ENCODE peak calls at places on chromosomes 4 and X, in eight cellular contexts. One of them, this sample, is unnamed.
A peak's percentile ranks its signal among the peaks of the same experiment; 100 is the strongest.

GRCh38 chrX:74133156-74133796 is 170.7 kb upstream of the ZCCHC13 start:
- DNase-seq in spleen: no peak
- DNase-seq in suprapubic skin: no peak
- DNase-seq in GM23338: peak; percentile 81
- DNase-seq in transverse colon: no peak
- DNase-seq in GM12891: no peak
- DNase-seq in sigmoid colon: no peak
- DNase-seq in Panc1: peak; percentile 27
- DNase-seq in this sample: peak; percentile 19

GRCh38 chr4:84965558-84966381 is 720 bp downstream of the WDFY3 start:
- DNase-seq in spleen: peak; percentile 87
- DNase-seq in suprapubic skin: peak; percentile 79
- DNase-seq in GM23338: peak; percentile 68
- DNase-seq in transverse colon: peak; percentile 34
- DNase-seq in GM12891: peak; percentile 9
- DNase-seq in sigmoid colon: peak; percentile 67
- DNase-seq in Panc1: no peak
- DNase-seq in this sample: no peak

GRCh38 chrX:103791233-103791632 is 14.6 kb downstream of the PLP1 start:
- DNase-seq in spleen: no peak
- DNase-seq in suprapubic skin: no peak
- DNase-seq in GM23338: no peak
- DNase-seq in transverse colon: no peak
- DNase-seq in GM12891: no peak
- DNase-seq in sigmoid colon: no peak
- DNase-seq in Panc1: no peak
- DNase-seq in this sample: no peak

GRCh38 chr4:5823542-5824211 is 69.2 kb downstream of the CRMP1 start:
- DNase-seq in spleen: peak; percentile 56
- DNase-seq in suprapubic skin: no peak
- DNase-seq in GM23338: no peak
- DNase-seq in transverse colon: no peak
- DNase-seq in GM12891: no peak
- DNase-seq in sigmoid colon: no peak
- DNase-seq in Panc1: no peak
- DNase-seq in this sample: no peak

GRCh38 chr4:152949930-152950329 is 13.8 kb downstream of the FHDC1 start:
- DNase-seq in spleen: no peak
- DNase-seq in suprapubic skin: no peak
- DNase-seq in GM23338: peak; percentile 51
- DNase-seq in transverse colon: no peak
- DNase-seq in GM12891: no peak
- DNase-seq in sigmoid colon: no peak
- DNase-seq in Panc1: no peak
- DNase-seq in this sample: no peak

GRCh38 chr4:6891436-6892170 is 18.0 kb upstream of the TBC1D14 start:
- DNase-seq in spleen: no peak
- DNase-seq in suprapubic skin: no peak
- DNase-seq in GM23338: no peak
- DNase-seq in transverse colon: no peak
- DNase-seq in GM12891: no peak
- DNase-seq in sigmoid colon: no peak
- DNase-seq in Panc1: no peak
- DNase-seq in this sample: no peak

GRCh38 chr4:107721436-107722090 is 1.5 kb upstream of the PAPSS1 start:
- DNase-seq in spleen: peak; percentile 90
- DNase-seq in suprapubic skin: no peak
- DNase-seq in GM23338: peak; percentile 57
- DNase-seq in transverse colon: peak; percentile 57
- DNase-seq in GM12891: peak; percentile 17
- DNase-seq in sigmoid colon: no peak
- DNase-seq in Panc1: no peak
- DNase-seq in this sample: no peak

GRCh38 chr4:142126890-142127497 is 490.6 kb downstream of the IL15 start:
- DNase-seq in spleen: no peak
- DNase-seq in suprapubic skin: no peak
- DNase-seq in GM23338: peak; percentile 80
- DNase-seq in transverse colon: peak; percentile 58
- DNase-seq in GM12891: no peak
- DNase-seq in sigmoid colon: peak; percentile 66
- DNase-seq in Panc1: peak; percentile 51
- DNase-seq in this sample: no peak

GRCh38 chr4:6768539-6768905 is 14.0 kb upstream of the KIAA0232 start:
- DNase-seq in spleen: no peak
- DNase-seq in suprapubic skin: no peak
- DNase-seq in GM23338: no peak
- DNase-seq in transverse colon: no peak
- DNase-seq in GM12891: no peak
- DNase-seq in sigmoid colon: no peak
- DNase-seq in Panc1: no peak
- DNase-seq in this sample: no peak

GRCh38 chrX:1481636-1482529 is 29.2 kb upstream of the ASMTL start:
- DNase-seq in spleen: peak; percentile 90
- DNase-seq in suprapubic skin: peak; percentile 81
- DNase-seq in GM23338: peak; percentile 88
- DNase-seq in transverse colon: peak; percentile 72
- DNase-seq in GM12891: no peak
- DNase-seq in sigmoid colon: peak; percentile 78
- DNase-seq in Panc1: no peak
- DNase-seq in this sample: no peak

GRCh38 chrX:150983526-150984163 is 510 bp downstream of the HMGB3 start:
- DNase-seq in spleen: no peak
- DNase-seq in suprapubic skin: no peak
- DNase-seq in GM23338: no peak
- DNase-seq in transverse colon: no peak
- DNase-seq in GM12891: no peak
- DNase-seq in sigmoid colon: no peak
- DNase-seq in Panc1: no peak
- DNase-seq in this sample: no peak

GRCh38 chr4:109163493-109163892 is 139.0 kb downstream of the COL25A1 start:
- DNase-seq in spleen: no peak
- DNase-seq in suprapubic skin: no peak
- DNase-seq in GM23338: no peak
- DNase-seq in transverse colon: no peak
- DNase-seq in GM12891: no peak
- DNase-seq in sigmoid colon: no peak
- DNase-seq in Panc1: no peak
- DNase-seq in this sample: no peak

GRCh38 chrX:119790977-119791436 is 423 bp downstream of the RPL39 start:
- DNase-seq in spleen: no peak
- DNase-seq in suprapubic skin: no peak
- DNase-seq in GM23338: no peak
- DNase-seq in transverse colon: peak; percentile 27
- DNase-seq in GM12891: no peak
- DNase-seq in sigmoid colon: no peak
- DNase-seq in Panc1: no peak
- DNase-seq in this sample: no peak

GRCh38 chr4:146477054-146477453 is 44.7 kb downstream of the SLC10A7 start:
- DNase-seq in spleen: no peak
- DNase-seq in suprapubic skin: no peak
- DNase-seq in GM23338: no peak
- DNase-seq in transverse colon: no peak
- DNase-seq in GM12891: no peak
- DNase-seq in sigmoid colon: no peak
- DNase-seq in Panc1: no peak
- DNase-seq in this sample: no peak

GRCh38 chr4:122810669-122811068 is 16.0 kb upstream of the FGF2 start:
- DNase-seq in spleen: no peak
- DNase-seq in suprapubic skin: no peak
- DNase-seq in GM23338: no peak
- DNase-seq in transverse colon: no peak
- DNase-seq in GM12891: no peak
- DNase-seq in sigmoid colon: no peak
- DNase-seq in Panc1: no peak
- DNase-seq in this sample: no peak

GRCh38 chr4:177309525-177310371 is at the start of gene NEIL3:
- DNase-seq in spleen: peak; percentile 97
- DNase-seq in suprapubic skin: peak; percentile 91
- DNase-seq in GM23338: peak; percentile 90
- DNase-seq in transverse colon: peak; percentile 94
- DNase-seq in GM12891: peak; percentile 71
- DNase-seq in sigmoid colon: peak; percentile 90
- DNase-seq in Panc1: peak; percentile 51
- DNase-seq in this sample: peak; percentile 70

GRCh38 chrX:41558531-41558930 is 111.4 kb downstream of the NYX start:
- DNase-seq in spleen: no peak
- DNase-seq in suprapubic skin: no peak
- DNase-seq in GM23338: peak; percentile 33
- DNase-seq in transverse colon: no peak
- DNase-seq in GM12891: no peak
- DNase-seq in sigmoid colon: no peak
- DNase-seq in Panc1: no peak
- DNase-seq in this sample: no peak

GRCh38 chrX:105820247-105820646 is 2.1 kb upstream of the NRK start:
- DNase-seq in spleen: no peak
- DNase-seq in suprapubic skin: no peak
- DNase-seq in GM23338: peak; percentile 9
- DNase-seq in transverse colon: no peak
- DNase-seq in GM12891: no peak
- DNase-seq in sigmoid colon: no peak
- DNase-seq in Panc1: no peak
- DNase-seq in this sample: no peak

GRCh38 chrX:35890699-35891098 is 28.8 kb upstream of the CFAP47 start:
- DNase-seq in spleen: no peak
- DNase-seq in suprapubic skin: no peak
- DNase-seq in GM23338: peak; percentile 71
- DNase-seq in transverse colon: peak; percentile 38
- DNase-seq in GM12891: no peak
- DNase-seq in sigmoid colon: no peak
- DNase-seq in Panc1: peak; percentile 0
- DNase-seq in this sample: no peak

GRCh38 chrX:69107231-69107739 is 58.0 kb downstream of the PJA1 start:
- DNase-seq in spleen: no peak
- DNase-seq in suprapubic skin: no peak
- DNase-seq in GM23338: peak; percentile 70
- DNase-seq in transverse colon: no peak
- DNase-seq in GM12891: no peak
- DNase-seq in sigmoid colon: no peak
- DNase-seq in Panc1: no peak
- DNase-seq in this sample: no peak

GRCh38 chr4:2041234-2042130 is 17.6 kb upstream of the NAT8L start:
- DNase-seq in spleen: peak; percentile 96
- DNase-seq in suprapubic skin: peak; percentile 86
- DNase-seq in GM23338: peak; percentile 97
- DNase-seq in transverse colon: peak; percentile 86
- DNase-seq in GM12891: peak; percentile 97
- DNase-seq in sigmoid colon: peak; percentile 82
- DNase-seq in Panc1: peak; percentile 2
- DNase-seq in this sample: peak; percentile 97
- TF ChIP-seq POLR2AphosphoS5 in spleen: peak; percentile 80
- TF ChIP-seq POLR2AphosphoS5 in suprapubic skin: no peak
- TF ChIP-seq POLR2AphosphoS5 in GM23338: peak; percentile 77
- TF ChIP-seq POLR2AphosphoS5 in transverse colon: peak; percentile 29
- TF ChIP-seq POLR2AphosphoS5 in GM12891: no peak
- TF ChIP-seq POLR2AphosphoS5 in sigmoid colon: no peak
- TF ChIP-seq POLR2AphosphoS5 in Panc1: peak; percentile 29
- TF ChIP-seq POLR2AphosphoS5 in this sample: no peak

GRCh38 chr4:184732126-184732525 is 1.8 kb downstream of the CENPU start:
- DNase-seq in spleen: no peak
- DNase-seq in suprapubic skin: no peak
- DNase-seq in GM23338: no peak
- DNase-seq in transverse colon: no peak
- DNase-seq in GM12891: no peak
- DNase-seq in sigmoid colon: no peak
- DNase-seq in Panc1: no peak
- DNase-seq in this sample: no peak

GRCh38 chr4:184728858-184729257 is 5.0 kb downstream of the CENPU start:
- DNase-seq in spleen: no peak
- DNase-seq in suprapubic skin: no peak
- DNase-seq in GM23338: no peak
- DNase-seq in transverse colon: no peak
- DNase-seq in GM12891: no peak
- DNase-seq in sigmoid colon: no peak
- DNase-seq in Panc1: no peak
- DNase-seq in this sample: no peak

GRCh38 chr4:184734758-184735157 is 862 bp upstream of the CENPU start:
- DNase-seq in spleen: no peak
- DNase-seq in suprapubic skin: no peak
- DNase-seq in GM23338: no peak
- DNase-seq in transverse colon: no peak
- DNase-seq in GM12891: no peak
- DNase-seq in sigmoid colon: no peak
- DNase-seq in Panc1: no peak
- DNase-seq in this sample: no peak

GRCh38 chr4:184731056-184731455 is 2.8 kb downstream of the CENPU start:
- DNase-seq in spleen: no peak
- DNase-seq in suprapubic skin: no peak
- DNase-seq in GM23338: no peak
- DNase-seq in transverse colon: no peak
- DNase-seq in GM12891: no peak
- DNase-seq in sigmoid colon: no peak
- DNase-seq in Panc1: no peak
- DNase-seq in this sample: no peak

GRCh38 chr4:184733654-184734524 is at the start of gene CENPU:
- DNase-seq in spleen: peak; percentile 97
- DNase-seq in suprapubic skin: peak; percentile 96
- DNase-seq in GM23338: peak; percentile 99
- DNase-seq in transverse colon: peak; percentile 97
- DNase-seq in GM12891: peak; percentile 98
- DNase-seq in sigmoid colon: peak; percentile 97
- DNase-seq in Panc1: peak; percentile 85
- DNase-seq in this sample: peak; percentile 98
- TF ChIP-seq POLR2AphosphoS5 in spleen: peak; percentile 91
- TF ChIP-seq POLR2AphosphoS5 in suprapubic skin: peak; percentile 90
- TF ChIP-seq POLR2AphosphoS5 in GM23338: peak; percentile 79
- TF ChIP-seq POLR2AphosphoS5 in transverse colon: peak; percentile 69
- TF ChIP-seq POLR2AphosphoS5 in GM12891: peak; percentile 53
- TF ChIP-seq POLR2AphosphoS5 in sigmoid colon: peak; percentile 82
- TF ChIP-seq POLR2AphosphoS5 in Panc1: no peak
- TF ChIP-seq POLR2AphosphoS5 in this sample: peak; percentile 61

GRCh38 chr4:3207531-3208037 is 41.4 kb upstream of the MSANTD1 start:
- DNase-seq in spleen: no peak
- DNase-seq in suprapubic skin: no peak
- DNase-seq in GM23338: no peak
- DNase-seq in transverse colon: no peak
- DNase-seq in GM12891: no peak
- DNase-seq in sigmoid colon: no peak
- DNase-seq in Panc1: no peak
- DNase-seq in this sample: no peak
- TF ChIP-seq POLR2AphosphoS5 in spleen: no peak
- TF ChIP-seq POLR2AphosphoS5 in suprapubic skin: peak; percentile 18
- TF ChIP-seq POLR2AphosphoS5 in GM23338: no peak
- TF ChIP-seq POLR2AphosphoS5 in transverse colon: no peak
- TF ChIP-seq POLR2AphosphoS5 in GM12891: no peak
- TF ChIP-seq POLR2AphosphoS5 in sigmoid colon: no peak
- TF ChIP-seq POLR2AphosphoS5 in Panc1: no peak
- TF ChIP-seq POLR2AphosphoS5 in this sample: no peak

DNA sequence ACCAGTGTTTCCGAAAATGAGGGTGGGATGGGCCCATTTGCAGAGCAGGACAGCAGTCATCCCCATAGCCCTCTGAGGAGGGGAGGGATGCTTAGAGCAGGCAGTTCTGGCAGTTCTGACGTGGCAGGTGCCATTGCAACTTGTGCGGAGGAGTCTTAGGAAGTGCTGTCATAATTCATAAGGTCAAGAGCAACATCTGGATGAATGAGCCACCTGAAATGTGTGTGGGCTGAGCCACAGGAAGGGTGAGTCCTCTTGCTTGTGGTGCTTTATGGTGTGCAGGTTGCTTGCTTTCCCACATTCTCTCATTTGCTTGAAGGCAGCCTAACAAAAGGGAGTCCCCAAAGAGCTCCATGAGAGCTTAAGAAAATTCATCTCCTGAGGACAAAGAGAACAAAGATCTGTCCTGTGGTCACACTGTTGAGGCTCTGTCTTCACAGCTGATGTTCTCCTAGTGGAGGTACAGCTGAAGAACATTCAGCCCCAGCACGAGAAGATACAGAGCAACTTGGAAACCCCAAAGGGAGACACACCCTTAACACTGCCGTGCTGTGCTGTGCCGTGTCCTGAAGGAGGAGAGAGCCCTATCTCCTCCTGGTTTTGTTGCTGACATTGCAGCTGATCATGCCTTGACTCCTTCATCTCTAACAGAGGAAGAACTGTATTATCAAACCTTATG is 60.3 kb downstream of the DLG3 start:
- DNase-seq in spleen: no peak
- DNase-seq in suprapubic skin: no peak
- DNase-seq in GM23338: no peak
- DNase-seq in transverse colon: no peak
- DNase-seq in GM12891: no peak
- DNase-seq in sigmoid colon: no peak
- DNase-seq in Panc1: no peak
- DNase-seq in this sample: no peak
- TF ChIP-seq POLR2AphosphoS5 in spleen: no peak
- TF ChIP-seq POLR2AphosphoS5 in suprapubic skin: no peak
- TF ChIP-seq POLR2AphosphoS5 in GM23338: no peak
- TF ChIP-seq POLR2AphosphoS5 in transverse colon: no peak
- TF ChIP-seq POLR2AphosphoS5 in GM12891: no peak
- TF ChIP-seq POLR2AphosphoS5 in sigmoid colon: no peak
- TF ChIP-seq POLR2AphosphoS5 in Panc1: no peak
- TF ChIP-seq POLR2AphosphoS5 in this sample: no peak

This sample was measured in GM12892.